ENCODE peak calls at places on chromosomes 11 and 22, in six cellular contexts. V, U, M, A, G and B are unnamed samples.

GRCh38 chr22:46797355-46797754 is 34.9 kb downstream of the TBC1D22A start:
- DNase-seq in V (no peak), U (no peak), M (peak), A (no peak), G (no peak), B (peak)

GRCh38 chr22:40156001-40156516 is 21.7 kb upstream of the TNRC6B start:
- DNase-seq in V (no peak), U (no peak), M (peak), A (no peak), G (no peak), B (peak)

GRCh38 chr11:74033046-74033445 is 24.2 kb upstream of the UCP3 start:
- DNase-seq in V (no peak), U (no peak), M (no peak), A (no peak), G (no peak), B (no peak)

GRCh38 chr11:110092577-110093406 is at the start of gene ZC3H12C:
- DNase-seq in V (peak), U (peak), M (peak), A (peak), G (peak), B (peak)

GRCh38 chr22:46902436-46902835 is 140.0 kb downstream of the TBC1D22A start:
- DNase-seq in V (no peak), U (no peak), M (no peak), A (peak), G (no peak), B (no peak)

GRCh38 chr11:4626207-4627105 is 10.8 kb upstream of the OR51D1 start:
- DNase-seq in V (peak), U (peak), M (peak), A (no peak), G (no peak), B (peak)

GRCh38 chr11:130407978-130408377 is 20.4 kb downstream of the ADAMTS8 start:
- DNase-seq in V (no peak), U (no peak), M (no peak), A (no peak), G (no peak), B (peak)

GRCh38 chr22:31676700-31677099 is 14.7 kb upstream of the PISD start:
- DNase-seq in V (peak), U (peak), M (peak), A (peak), G (peak), B (peak)

GRCh38 chr22:47620391-47620790 is 857.9 kb downstream of the TBC1D22A start:
- DNase-seq in V (no peak), U (no peak), M (no peak), A (no peak), G (no peak), B (no peak)

GRCh38 chr22:36244522-36245391 is 5.4 kb upstream of the APOL2 start:
- DNase-seq in V (no peak), U (no peak), M (no peak), A (no peak), G (no peak), B (peak)

GRCh38 chr22:47850644-47851151 is 1088.2 kb downstream of the TBC1D22A start:
- DNase-seq in V (no peak), U (no peak), M (no peak), A (no peak), G (no peak), B (no peak)

GRCh38 chr22:42300286-42301071 is 30.0 kb upstream of the TCF20 start:
- DNase-seq in V (no peak), U (no peak), M (peak), A (peak), G (peak), B (no peak)

GRCh38 chr11:40338739-40339138 is 1120.7 kb downstream of the LRRC4C start:
- DNase-seq in V (no peak), U (no peak), M (no peak), A (no peak), G (no peak), B (peak)

GRCh38 chr11:86588566-86589090 is 83.8 kb downstream of the ME3 start:
- DNase-seq in V (no peak), U (no peak), M (no peak), A (no peak), G (no peak), B (no peak)

GRCh38 chr22:50260801-50261614 is 475 bp downstream of the MAPK12 start:
- DNase-seq in V (no peak), U (no peak), M (peak), A (no peak), G (peak), B (peak)

GRCh38 chr22:35622132-35622913 is 5.2 kb upstream of the MB start:
- DNase-seq in V (no peak), U (no peak), M (peak), A (no peak), G (no peak), B (no peak)

GRCh38 chr11:86511086-86511551 is 136.4 kb downstream of the CCDC81 start:
- DNase-seq in V (no peak), U (no peak), M (no peak), A (no peak), G (peak), B (peak)

GRCh38 chr22:39530692-39531331 is 1.7 kb downstream of the RPS19BP1 start:
- DNase-seq in V (no peak), U (no peak), M (peak), A (no peak), G (no peak), B (peak)

GRCh38 chr11:121369366-121369765 is 76.8 kb downstream of the SC5D start:
- DNase-seq in V (no peak), U (no peak), M (no peak), A (no peak), G (no peak), B (no peak)

GRCh38 chr22:17712441-17712840 is 61.8 kb downstream of the BID start:
- DNase-seq in V (no peak), U (no peak), M (no peak), A (no peak), G (no peak), B (peak)

GRCh38 chr11:116193321-116194114 is 579.3 kb downstream of the BUD13 start:
- DNase-seq in V (peak), U (peak), M (peak), A (no peak), G (no peak), B (peak)

GRCh38 chr11:45773271-45774022 is 31.5 kb upstream of the SLC35C1 start:
- DNase-seq in V (no peak), U (no peak), M (no peak), A (no peak), G (no peak), B (no peak)

GRCh38 chr22:46036558-46037408 is 59.8 kb upstream of the WNT7B start:
- DNase-seq in V (peak), U (no peak), M (peak), A (peak), G (no peak), B (peak)

GRCh38 chr11:1868056-1868635 is 15.3 kb downstream of the LSP1 start:
- DNase-seq in V (no peak), U (no peak), M (no peak), A (no peak), G (no peak), B (no peak)

GRCh38 chr11:17013548-17014320 is 480 bp downstream of the PLEKHA7 start:
- DNase-seq in V (peak), U (peak), M (peak), A (no peak), G (peak), B (no peak)

GRCh38 chr11:60910281-60910687 is 3.7 kb upstream of the TMEM109 start:
- DNase-seq in V (no peak), U (no peak), M (no peak), A (peak), G (peak), B (no peak)

GRCh38 chr11:96024666-96025065 is 100.8 kb upstream of the MTMR2 start:
- DNase-seq in V (no peak), U (no peak), M (no peak), A (no peak), G (no peak), B (no peak)

GRCh38 chr11:72754149-72754543 is 1.9 kb upstream of the ARAP1 start:
- DNase-seq in V (no peak), U (no peak), M (no peak), A (no peak), G (no peak), B (no peak)

GRCh38 chr11:72750556-72751292 is 1.5 kb downstream of the ARAP1 start:
- DNase-seq in V (no peak), U (no peak), M (no peak), A (no peak), G (no peak), B (no peak)

GRCh38 chr11:72751293-72752087 is 718 bp downstream of the ARAP1 start:
- DNase-seq in V (no peak), U (no peak), M (peak), A (no peak), G (no peak), B (no peak)

GRCh38 chr11:72753341-72754148 is 1.3 kb upstream of the ARAP1 start:
- DNase-seq in V (no peak), U (no peak), M (peak), A (no peak), G (no peak), B (no peak)

GRCh38 chr11:72752088-72752914 is at the start of gene ARAP1:
- DNase-seq in V (peak), U (peak), M (peak), A (peak), G (peak), B (peak)
- TF ChIP-seq CTCF in V (no peak), U (no peak), M (peak), A (no peak), G (no peak), B (no peak)

GRCh38 chr11:125264091-125265022 is 99.8 kb downstream of the PKNOX2 start:
- DNase-seq in V (no peak), U (no peak), M (no peak), A (no peak), G (no peak), B (no peak)
- TF ChIP-seq CTCF in V (no peak), U (no peak), M (no peak), A (no peak), G (no peak), B (no peak)

GRCh38 chr11:119856681-119857485 is 127.9 kb upstream of the NECTIN1 start:
- DNase-seq in V (no peak), U (no peak), M (no peak), A (no peak), G (no peak), B (no peak)

GRCh38 chr11:119852741-119853140 is 123.7 kb upstream of the NECTIN1 start:
- DNase-seq in V (no peak), U (no peak), M (peak), A (no peak), G (no peak), B (no peak)

GRCh38 chr11:119853581-119854360 is 124.8 kb upstream of the NECTIN1 start:
- DNase-seq in V (no peak), U (no peak), M (no peak), A (no peak), G (no peak), B (no peak)

GRCh38 chr11:119854521-119854920 is 125.5 kb upstream of the NECTIN1 start:
- DNase-seq in V (no peak), U (no peak), M (no peak), A (no peak), G (no peak), B (no peak)

GRCh38 chr11:119855066-119855465 is 126.1 kb upstream of the NECTIN1 start:
- DNase-seq in V (no peak), U (no peak), M (no peak), A (no peak), G (no peak), B (no peak)
- TF ChIP-seq CTCF in V (no peak), U (no peak), M (no peak), A (no peak), G (no peak), B (no peak)

GRCh38 chr11:76736266-76736665 is 46.9 kb upstream of the TSKU start:
- DNase-seq in V (no peak), U (no peak), M (no peak), A (no peak), G (no peak), B (no peak)

GRCh38 chr11:76740772-76741171 is 42.4 kb upstream of the TSKU start:
- DNase-seq in V (no peak), U (no peak), M (no peak), A (no peak), G (no peak), B (no peak)

GRCh38 chr11:76739798-76740197 is 43.4 kb upstream of the TSKU start:
- DNase-seq in V (no peak), U (no peak), M (no peak), A (no peak), G (no peak), B (no peak)

GRCh38 chr11:76736773-76737495 is 46.2 kb upstream of the TSKU start:
- DNase-seq in V (no peak), U (no peak), M (no peak), A (no peak), G (no peak), B (no peak)

GRCh38 chr11:76738618-76739220 is 44.4 kb upstream of the TSKU start:
- DNase-seq in V (no peak), U (no peak), M (no peak), A (no peak), G (no peak), B (no peak)
- TF ChIP-seq CTCF in V (no peak), U (no peak), M (no peak), A (no peak), G (no peak), B (no peak)

DNA sequence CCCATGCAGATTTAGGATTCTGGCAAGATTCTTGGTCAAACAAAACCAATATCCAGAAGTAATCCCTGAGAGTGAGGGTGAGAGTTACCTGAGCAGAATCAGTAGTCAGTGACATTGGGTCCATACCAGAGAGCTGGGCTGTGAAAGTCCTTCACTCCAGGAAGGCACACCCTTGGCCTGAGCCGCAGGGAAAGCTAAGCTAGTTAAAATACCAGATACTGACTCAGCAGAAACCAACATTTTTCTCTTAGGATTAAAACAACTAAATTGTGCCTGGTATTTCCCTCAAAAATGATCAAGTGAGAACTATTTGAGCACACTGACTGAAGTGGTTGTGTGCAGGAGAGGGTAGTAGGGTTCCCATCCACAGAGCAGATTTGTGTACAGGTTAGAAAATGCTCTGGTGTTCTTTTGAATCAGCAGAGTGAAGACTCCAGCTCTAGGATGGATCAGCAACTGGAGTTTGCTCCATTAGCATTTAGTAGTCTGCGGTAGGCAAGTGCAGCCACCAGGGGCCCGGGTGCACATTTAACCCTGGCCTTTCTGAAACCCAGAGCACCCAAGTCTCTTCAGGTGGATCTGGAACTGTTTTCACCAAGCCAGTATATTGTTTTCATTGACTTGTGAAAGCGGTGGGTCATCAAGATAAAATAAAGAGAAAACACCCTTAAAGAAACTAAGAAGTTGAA is 100.7 kb upstream of the CLPB start:
- DNase-seq in V (no peak), U (no peak), M (peak), A (no peak), G (no peak), B (no peak)
- TF ChIP-seq CTCF in V (peak), U (peak), M (peak), A (no peak), G (no peak), B (peak)

DNA sequence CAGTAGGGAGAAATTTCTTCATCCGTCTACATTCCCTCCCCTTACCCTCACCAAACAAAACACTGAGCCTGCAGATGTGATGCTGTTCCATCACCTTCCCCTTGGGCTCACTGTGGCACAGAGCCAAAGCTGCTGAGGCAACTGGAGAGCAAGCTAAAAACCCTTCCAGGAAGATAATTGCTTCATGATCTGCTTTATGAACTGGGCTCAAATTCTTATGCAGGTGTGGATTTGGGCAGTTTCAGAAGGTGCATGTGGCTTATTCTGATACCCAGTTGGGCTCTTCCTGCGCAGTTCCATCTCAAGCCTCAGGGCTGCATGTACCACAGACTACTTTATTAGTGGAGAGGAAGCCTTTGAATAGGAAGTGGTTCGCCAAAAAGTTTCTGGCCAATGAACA is 58.3 kb downstream of the AAMDC start:
- DNase-seq in V (no peak), U (no peak), M (no peak), A (no peak), G (no peak), B (peak)
- TF ChIP-seq CTCF in V (no peak), U (no peak), M (no peak), A (peak), G (no peak), B (peak)

GRCh38 chr22:25027052-25027525 is 74.6 kb downstream of the KIAA1671 start:
- DNase-seq in V (no peak), U (no peak), M (no peak), A (no peak), G (no peak), B (no peak)

GRCh38 chr22:25028841-25029141 is 76.3 kb downstream of the KIAA1671 start:
- DNase-seq in V (no peak), U (no peak), M (no peak), A (no peak), G (no peak), B (no peak)

GRCh38 chr22:25027552-25027951 is 75.0 kb downstream of the KIAA1671 start:
- DNase-seq in V (no peak), U (no peak), M (no peak), A (no peak), G (no peak), B (peak)

GRCh38 chr22:25029181-25029580 is 76.7 kb downstream of the KIAA1671 start:
- DNase-seq in V (no peak), U (no peak), M (no peak), A (no peak), G (no peak), B (no peak)

GRCh38 chr22:25027959-25028840 is 75.7 kb downstream of the KIAA1671 start:
- DNase-seq in V (no peak), U (peak), M (peak), A (no peak), G (no peak), B (peak)
- TF ChIP-seq CTCF in V (peak), U (peak), M (peak), A (peak), G (peak), B (peak)

GRCh38 chr11:114111369-114112042 is 52.0 kb downstream of the ZBTB16 start:
- DNase-seq in V (no peak), U (no peak), M (no peak), A (no peak), G (no peak), B (peak)

GRCh38 chr11:114110948-114111347 is 51.4 kb downstream of the ZBTB16 start:
- DNase-seq in V (no peak), U (no peak), M (no peak), A (peak), G (no peak), B (peak)

GRCh38 chr11:114116800-114117199 is 57.3 kb downstream of the ZBTB16 start:
- DNase-seq in V (no peak), U (no peak), M (peak), A (no peak), G (no peak), B (no peak)

GRCh38 chr11:114116357-114116756 is 56.8 kb downstream of the ZBTB16 start:
- DNase-seq in V (no peak), U (no peak), M (peak), A (no peak), G (no peak), B (no peak)

GRCh38 chr11:114115406-114116054 is 56.0 kb downstream of the ZBTB16 start:
- DNase-seq in V (no peak), U (no peak), M (peak), A (no peak), G (no peak), B (no peak)
- TF ChIP-seq CTCF in V (peak), U (no peak), M (peak), A (no peak), G (no peak), B (no peak)

GRCh38 chr11:131868769-131869482 is 498.5 kb downstream of the NTM start:
- DNase-seq in V (no peak), U (no peak), M (no peak), A (no peak), G (no peak), B (no peak)

GRCh38 chr11:131865860-131866259 is 495.4 kb downstream of the NTM start:
- DNase-seq in V (no peak), U (no peak), M (no peak), A (no peak), G (no peak), B (no peak)

GRCh38 chr11:131867457-131868257 is 497.2 kb downstream of the NTM start:
- DNase-seq in V (peak), U (peak), M (peak), A (no peak), G (peak), B (peak)

GRCh38 chr11:131864205-131864604 is 493.8 kb downstream of the NTM start:
- DNase-seq in V (no peak), U (no peak), M (no peak), A (no peak), G (no peak), B (no peak)

DNA sequence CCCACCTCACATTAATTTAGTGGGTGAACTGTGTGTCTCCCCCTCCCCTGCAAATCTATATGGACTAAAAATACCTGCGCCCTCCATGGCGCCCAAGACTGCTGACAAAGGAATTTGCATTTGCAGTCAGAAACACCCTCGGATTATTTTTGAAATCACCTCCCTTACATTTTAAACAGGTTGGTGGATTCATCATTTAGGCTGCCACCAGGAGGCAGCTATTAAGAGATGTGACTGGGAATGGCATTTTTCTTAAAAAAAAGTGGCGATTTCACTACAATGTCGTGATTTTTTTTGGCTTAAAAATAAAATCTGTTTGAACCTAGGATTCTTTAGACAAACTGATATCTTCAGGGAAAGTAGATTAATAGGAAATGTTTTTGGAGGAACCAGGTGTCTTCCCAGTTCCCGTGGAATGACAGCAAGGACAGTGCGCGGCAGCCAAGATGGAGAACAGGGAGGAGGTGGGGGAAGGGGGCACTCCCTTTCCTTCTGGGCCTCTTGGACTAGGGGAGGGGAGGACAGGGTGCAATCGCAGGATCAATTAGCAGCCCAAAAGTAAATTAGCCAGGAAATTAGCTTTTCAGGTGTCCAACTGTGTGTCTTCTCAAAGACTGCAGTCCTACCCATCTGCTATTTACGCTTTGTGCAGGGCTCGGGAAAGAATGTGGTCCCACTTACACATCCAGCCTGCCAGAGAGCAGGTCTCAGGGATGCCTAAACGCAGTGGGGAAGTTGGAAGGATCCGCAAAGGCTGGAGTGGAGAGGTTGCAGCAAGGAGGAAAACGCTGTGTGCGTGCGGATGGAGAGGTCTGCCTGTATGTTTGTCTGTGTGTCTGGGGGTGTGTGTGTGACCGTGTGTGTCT is 496.4 kb downstream of the NTM start:
- DNase-seq in V (no peak), U (no peak), M (no peak), A (no peak), G (no peak), B (no peak)
- TF ChIP-seq CTCF in V (peak), U (peak), M (no peak), A (no peak), G (no peak), B (no peak)